ENCODE peak calls at places on chromosomes 5 and 9, in four cellular contexts. One of them, this sample, is unnamed.

GRCh38 chr9:19049872-19050636 is 827 bp downstream of the RRAGA start:
- DNase-seq in effector CD8-positive, alpha-beta T cell: no peak
- DNase-seq in left ventricle myocardium superior: no peak
- DNase-seq in cardiac septum: no peak
- DNase-seq in this sample: no peak

GRCh38 chr5:53211799-53212198 is 102.2 kb upstream of the MOCS2 start:
- DNase-seq in cardiac septum: no peak
- DNase-seq in left ventricle myocardium superior: no peak
- DNase-seq in effector CD8-positive, alpha-beta T cell: no peak
- DNase-seq in this sample: peak; percentile 19

GRCh38 chr9:93950619-93951601 is 4.2 kb downstream of the BARX1 start:
- DNase-seq in cardiac septum: no peak
- DNase-seq in effector CD8-positive, alpha-beta T cell: no peak
- DNase-seq in left ventricle myocardium superior: no peak
- DNase-seq in this sample: no peak

GRCh38 chr9:35844628-35845301 is 15.7 kb downstream of the TMEM8B start:
- DNase-seq in left ventricle myocardium superior: no peak
- DNase-seq in cardiac septum: no peak
- DNase-seq in effector CD8-positive, alpha-beta T cell: no peak
- DNase-seq in this sample: peak; percentile 65

GRCh38 chr9:76023715-76024195 is 133.3 kb downstream of the PCSK5 start:
- DNase-seq in left ventricle myocardium superior: no peak
- DNase-seq in cardiac septum: no peak
- DNase-seq in effector CD8-positive, alpha-beta T cell: peak; percentile 3
- DNase-seq in this sample: no peak

GRCh38 chr5:8470489-8470888 is 601.5 kb downstream of the MTRR start:
- DNase-seq in left ventricle myocardium superior: no peak
- DNase-seq in effector CD8-positive, alpha-beta T cell: no peak
- DNase-seq in cardiac septum: no peak
- DNase-seq in this sample: no peak

GRCh38 chr5:91223886-91224285 is 159.2 kb downstream of the ARRDC3 start:
- DNase-seq in left ventricle myocardium superior: no peak
- DNase-seq in effector CD8-positive, alpha-beta T cell: no peak
- DNase-seq in cardiac septum: no peak
- DNase-seq in this sample: no peak

GRCh38 chr9:38107811-38108304 is 38.8 kb upstream of the SHB start:
- DNase-seq in cardiac septum: no peak
- DNase-seq in effector CD8-positive, alpha-beta T cell: no peak
- DNase-seq in left ventricle myocardium superior: no peak
- DNase-seq in this sample: no peak

GRCh38 chr5:143350790-143351603 is 52.5 kb downstream of the NR3C1 start:
- DNase-seq in cardiac septum: no peak
- DNase-seq in effector CD8-positive, alpha-beta T cell: no peak
- DNase-seq in left ventricle myocardium superior: no peak
- DNase-seq in this sample: peak; percentile 69

GRCh38 chr9:94623253-94623652 is 16.1 kb downstream of the FBP1 start:
- DNase-seq in cardiac septum: no peak
- DNase-seq in effector CD8-positive, alpha-beta T cell: no peak
- DNase-seq in left ventricle myocardium superior: peak; percentile 37
- DNase-seq in this sample: no peak

GRCh38 chr5:147689436-147689835 is 93.1 kb downstream of the JAKMIP2 start:
- DNase-seq in cardiac septum: no peak
- DNase-seq in left ventricle myocardium superior: no peak
- DNase-seq in effector CD8-positive, alpha-beta T cell: no peak
- DNase-seq in this sample: no peak

GRCh38 chr9:15295761-15296405 is 11.1 kb downstream of the TTC39B start:
- DNase-seq in left ventricle myocardium superior: no peak
- DNase-seq in cardiac septum: no peak
- DNase-seq in effector CD8-positive, alpha-beta T cell: no peak
- DNase-seq in this sample: no peak

GRCh38 chr5:35183243-35183955 is 46.9 kb downstream of the PRLR start:
- DNase-seq in cardiac septum: no peak
- DNase-seq in left ventricle myocardium superior: peak; percentile 39
- DNase-seq in effector CD8-positive, alpha-beta T cell: no peak
- DNase-seq in this sample: peak; percentile 21

GRCh38 chr9:2299843-2300205 is 284.7 kb downstream of the SMARCA2 start:
- DNase-seq in left ventricle myocardium superior: no peak
- DNase-seq in cardiac septum: no peak
- DNase-seq in effector CD8-positive, alpha-beta T cell: no peak
- DNase-seq in this sample: no peak

GRCh38 chr9:98410185-98410697 is 154.8 kb upstream of the TBC1D2 start:
- DNase-seq in cardiac septum: peak; percentile 60
- DNase-seq in left ventricle myocardium superior: no peak
- DNase-seq in effector CD8-positive, alpha-beta T cell: no peak
- DNase-seq in this sample: peak; percentile 16